ENCODE peak calls at places on chromosomes 12 and 14, in seven cellular contexts. Z, G, S, F, X, O and H are unnamed samples.

GRCh38 chr14:85934886-85935254 is 404.9 kb downstream of the FLRT2 start:
- DNase-seq in F (no peak), G (no peak), X (no peak), O (no peak), S (no peak), Z (no peak), H (no peak)

GRCh38 chr12:52006726-52007157 is at the start of gene TAMALIN:
- DNase-seq in F (peak), Z (peak), X (peak), S (peak), O (peak), G (peak), H (peak)

GRCh38 chr12:128840862-128841468 is 12.3 kb upstream of the GLT1D1 start:
- DNase-seq in S (no peak), Z (no peak), G (no peak), O (no peak), F (no peak), X (peak), H (no peak)

GRCh38 chr12:93767524-93767863 is 90.3 kb downstream of the CRADD start:
- DNase-seq in S (no peak), G (no peak), O (no peak), Z (peak), F (no peak), X (no peak), H (no peak)

GRCh38 chr14:56490379-56490778 is 89.2 kb upstream of the TMEM260 start:
- DNase-seq in O (no peak), G (peak), X (no peak), S (no peak), Z (peak), F (no peak), H (no peak)

GRCh38 chr14:35515916-35516315 is 18.0 kb upstream of the INSM2 start:
- DNase-seq in O (no peak), S (no peak), F (no peak), G (no peak), Z (no peak), X (no peak), H (no peak)

GRCh38 chr14:75226755-75227544 is 50.5 kb upstream of the TMED10 start:
- DNase-seq in X (no peak), S (no peak), G (no peak), F (no peak), Z (no peak), O (no peak), H (no peak)

GRCh38 chr12:109618091-109618490 is 44.5 kb downstream of the MVK start:
- DNase-seq in F (no peak), Z (no peak), G (no peak), O (no peak), X (no peak), S (no peak), H (no peak)

GRCh38 chr12:27972721-27973120 is at the start of gene PTHLH:
- DNase-seq in G (no peak), F (no peak), X (no peak), S (no peak), O (no peak), Z (no peak), H (no peak)

GRCh38 chr12:18570543-18570942 is 167.3 kb downstream of the PLCZ1 start:
- DNase-seq in S (no peak), F (no peak), G (no peak), O (no peak), X (no peak), Z (no peak), H (no peak)

GRCh38 chr14:100296106-100296651 is 10.1 kb downstream of the SLC25A29 start:
- DNase-seq in S (no peak), G (no peak), Z (no peak), X (peak), O (no peak), F (peak), H (no peak)

GRCh38 chr12:96034631-96035282 is 630 bp downstream of the LTA4H start:
- DNase-seq in X (peak), O (no peak), F (peak), S (no peak), G (no peak), Z (peak), H (peak)